ENCODE peak calls at places on chromosomes 6 and 20, in eight cellular contexts. S, V, U, C, W, D, X and Y are unnamed samples.

GRCh38 chr20:11677445-11678235 is 240.1 kb upstream of the BTBD3 start:
- DNase-seq in S (no peak), V (no peak), U (no peak), C (no peak), W (no peak), D (no peak), X (no peak), Y (no peak)

GRCh38 chr20:22763257-22763906 is 179.0 kb upstream of the FOXA2 start:
- DNase-seq in S (peak; percentile 74), V (no peak), U (no peak), C (peak; percentile 75), W (peak; percentile 14), D (no peak), X (no peak), Y (no peak)

GRCh38 chr6:88663801-88664200 is 299.6 kb downstream of the RNGTT start:
- DNase-seq in S (no peak), V (no peak), U (no peak), C (no peak), W (no peak), D (no peak), X (no peak), Y (no peak)

GRCh38 chr20:615494-615893 is 5.4 kb upstream of the TCF15 start:
- DNase-seq in S (no peak), V (no peak), U (no peak), C (no peak), W (no peak), D (no peak), X (no peak), Y (no peak)

GRCh38 chr20:46857061-46857831 is 37.4 kb upstream of the EYA2 start:
- DNase-seq in S (no peak), V (no peak), U (no peak), C (no peak), W (no peak), D (no peak), X (no peak), Y (no peak)

GRCh38 chr6:149716584-149716983 is 1.3 kb downstream of the LATS1 start:
- DNase-seq in S (peak; percentile 23), V (no peak), U (peak; percentile 32), C (no peak), W (no peak), D (no peak), X (peak; percentile 39), Y (no peak)

GRCh38 chr6:35691027-35691824 is 2.5 kb upstream of the FKBP5 start:
- DNase-seq in S (peak; percentile 96), V (peak; percentile 90), U (no peak), C (peak; percentile 91), W (no peak), D (peak; percentile 74), X (peak; percentile 42), Y (no peak)

GRCh38 chr6:92521553-92521952 is 897.8 kb downstream of the EPHA7 start:
- DNase-seq in S (no peak), V (no peak), U (no peak), C (no peak), W (no peak), D (no peak), X (peak; percentile 13), Y (no peak)

GRCh38 chr20:45461225-45461624 is 8.3 kb upstream of the WFDC2 start:
- DNase-seq in S (no peak), V (no peak), U (no peak), C (no peak), W (no peak), D (no peak), X (no peak), Y (no peak)

GRCh38 chr6:161228096-161228495 is 45.8 kb downstream of the AGPAT4 start:
- DNase-seq in S (no peak), V (no peak), U (no peak), C (no peak), W (peak; percentile 39), D (no peak), X (peak; percentile 52), Y (no peak)

GRCh38 chr6:113171882-113172281 is 685.3 kb upstream of the MARCKS start:
- DNase-seq in S (no peak), V (no peak), U (no peak), C (no peak), W (no peak), D (no peak), X (no peak), Y (no peak)

GRCh38 chr6:150998992-150999975 is 133.8 kb downstream of the MTHFD1L start:
- DNase-seq in S (no peak), V (no peak), U (no peak), C (no peak), W (no peak), D (no peak), X (no peak), Y (no peak)
- TF ChIP-seq CTCF in S (no peak), V (no peak), U (no peak), C (no peak), W (no peak), D (no peak), X (no peak), Y (no peak)

DNA sequence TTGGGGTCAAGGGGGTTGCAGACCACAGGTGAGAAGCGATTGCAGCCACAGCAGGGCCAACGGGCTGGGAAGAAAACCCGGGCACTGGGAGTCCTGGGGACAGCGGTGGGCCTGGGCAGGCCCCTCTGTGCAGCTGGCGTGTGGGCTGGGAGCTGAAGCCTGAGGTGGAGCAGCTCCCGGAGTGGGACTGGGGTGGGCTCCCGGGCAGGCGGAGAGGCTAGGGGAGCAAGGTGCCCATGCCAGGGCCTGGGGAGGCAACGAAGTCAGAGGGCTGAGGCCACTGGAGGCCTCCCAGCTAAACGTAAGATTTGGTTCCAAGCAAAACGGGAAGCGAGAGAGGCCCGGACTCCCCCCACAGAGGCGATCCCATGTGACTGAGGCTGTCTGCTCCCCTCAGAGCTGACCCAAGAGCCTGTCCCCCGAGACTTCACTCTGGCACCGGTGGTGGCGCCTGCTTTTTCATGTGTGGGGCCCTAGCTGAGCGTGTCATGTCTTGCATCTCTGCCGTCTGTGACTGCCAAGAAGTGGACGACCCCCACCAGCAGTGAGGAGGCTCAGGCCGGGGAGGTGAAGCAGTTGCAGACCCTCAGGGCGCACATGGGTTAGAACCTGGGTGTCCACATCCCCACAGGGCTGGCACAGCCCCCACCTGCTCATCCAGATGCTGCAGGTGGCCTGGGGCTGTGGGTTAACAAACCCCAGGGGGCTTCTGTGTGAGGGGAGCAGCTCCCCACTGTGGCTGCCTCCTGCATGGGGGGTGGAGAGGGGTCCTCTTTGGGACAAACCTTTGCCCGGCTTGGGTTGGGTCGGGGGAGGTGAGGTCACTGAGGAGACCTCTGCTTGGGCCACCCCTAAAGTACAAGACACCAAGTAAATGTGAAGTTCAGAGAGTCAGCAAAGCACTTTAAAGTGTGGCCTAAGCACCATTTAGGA is 212.3 kb downstream of the TAF4 start:
- DNase-seq in S (no peak), V (no peak), U (no peak), C (no peak), W (no peak), D (peak; percentile 36), X (no peak), Y (no peak)
- TF ChIP-seq CTCF in S (no peak), V (no peak), U (no peak), C (no peak), W (no peak), D (no peak), X (no peak), Y (no peak)

GRCh38 chr6:158564243-158565121 is 4.6 kb downstream of the TMEM181 start:
- DNase-seq in S (no peak), V (no peak), U (no peak), C (no peak), W (no peak), D (no peak), X (no peak), Y (no peak)

GRCh38 chr6:158565122-158565429 is 5.2 kb downstream of the TMEM181 start:
- DNase-seq in S (no peak), V (no peak), U (no peak), C (no peak), W (no peak), D (no peak), X (no peak), Y (no peak)

GRCh38 chr6:158567152-158567551 is 7.3 kb downstream of the TMEM181 start:
- DNase-seq in S (no peak), V (no peak), U (no peak), C (no peak), W (no peak), D (no peak), X (no peak), Y (no peak)

GRCh38 chr6:158566207-158566818 is 6.4 kb downstream of the TMEM181 start:
- DNase-seq in S (no peak), V (no peak), U (no peak), C (no peak), W (no peak), D (no peak), X (no peak), Y (no peak)

GRCh38 chr6:158565482-158566040 is 5.7 kb downstream of the TMEM181 start:
- DNase-seq in S (no peak), V (no peak), U (no peak), C (no peak), W (no peak), D (no peak), X (no peak), Y (no peak)
- TF ChIP-seq CTCF in S (peak; percentile 6), V (no peak), U (no peak), C (no peak), W (peak; percentile 15), D (no peak), X (no peak), Y (no peak)

GRCh38 chr20:57573176-57573575 is 12.3 kb downstream of the PCK1 start:
- DNase-seq in S (no peak), V (no peak), U (no peak), C (no peak), W (no peak), D (peak; percentile 44), X (no peak), Y (no peak)

GRCh38 chr20:57570898-57571297 is 10.0 kb downstream of the PCK1 start:
- DNase-seq in S (no peak), V (no peak), U (no peak), C (no peak), W (no peak), D (no peak), X (no peak), Y (no peak)

GRCh38 chr20:57574954-57575353 is 14.0 kb downstream of the PCK1 start:
- DNase-seq in S (no peak), V (no peak), U (no peak), C (no peak), W (no peak), D (no peak), X (no peak), Y (no peak)

GRCh38 chr20:57576002-57576401 is 15.1 kb downstream of the PCK1 start:
- DNase-seq in S (no peak), V (no peak), U (no peak), C (no peak), W (no peak), D (no peak), X (no peak), Y (no peak)

DNA sequence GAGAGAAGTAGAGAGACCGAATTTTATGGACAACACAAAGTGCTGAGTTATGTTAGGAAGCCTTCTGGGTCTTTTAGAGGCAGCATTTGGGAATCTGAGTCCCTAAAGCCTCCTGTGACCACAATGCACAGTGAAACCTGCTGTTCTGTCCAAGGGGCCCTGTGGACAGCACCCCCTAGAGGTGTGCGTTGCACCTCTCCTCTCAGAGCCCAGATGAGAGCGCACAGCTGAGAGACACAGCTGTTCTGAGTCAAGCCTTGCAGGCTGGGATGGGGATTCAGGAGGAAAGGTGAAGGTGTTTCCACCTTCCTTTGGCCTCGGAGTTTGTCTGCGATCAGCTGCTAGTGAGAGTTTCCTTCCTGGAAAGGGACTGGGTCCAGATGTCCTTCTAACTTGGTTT is 13.0 kb downstream of the PCK1 start:
- DNase-seq in S (no peak), V (no peak), U (no peak), C (no peak), W (no peak), D (no peak), X (no peak), Y (no peak)
- TF ChIP-seq CTCF in S (no peak), V (no peak), U (no peak), C (no peak), W (peak; percentile 32), D (no peak), X (no peak), Y (peak; percentile 21)